ENCODE peak calls at places on chromosome 9, in ten cellular contexts. N, Q, S, P, U, F, X, G, J and L are unnamed samples.

GRCh38 chr9:78296208-78296892 is 575 bp upstream of the PSAT1 start:
- DNase-seq in N (peak; percentile 61), Q (no peak), S (peak; percentile 60), P (no peak), U (no peak), F (peak; percentile 11), X (no peak), G (peak; percentile 54), J (peak; percentile 20), L (peak; percentile 43)

GRCh38 chr9:37746448-37747270 is 6.9 kb upstream of the TRMT10B start:
- DNase-seq in N (no peak), Q (no peak), S (no peak), P (no peak), U (no peak), F (no peak), X (no peak), G (peak; percentile 86), J (no peak), L (no peak)

GRCh38 chr9:33165263-33166151 is 1.6 kb downstream of the B4GALT1 start:
- DNase-seq in N (no peak), Q (peak; percentile 78), S (no peak), P (no peak), U (peak; percentile 56), F (peak; percentile 26), X (peak; percentile 78), G (peak; percentile 83), J (no peak), L (peak; percentile 57)

GRCh38 chr9:97866848-97867247 is 13.8 kb downstream of the FOXE1 start:
- DNase-seq in N (no peak), Q (no peak), S (no peak), P (no peak), U (no peak), F (no peak), X (no peak), G (no peak), J (no peak), L (no peak)

GRCh38 chr9:16150938-16151650 is 598.3 kb downstream of the CCDC171 start:
- DNase-seq in N (no peak), Q (no peak), S (no peak), P (no peak), U (no peak), F (no peak), X (no peak), G (no peak), J (no peak), L (peak; percentile 59)

GRCh38 chr9:15104826-15105420 is 194.7 kb upstream of the FREM1 start:
- DNase-seq in N (peak; percentile 41), Q (no peak), S (no peak), P (peak; percentile 16), U (peak; percentile 10), F (peak; percentile 66), X (no peak), G (peak; percentile 46), J (no peak), L (no peak)

GRCh38 chr9:31574006-31574750 is 810.3 kb upstream of the ACO1 start:
- DNase-seq in N (no peak), Q (no peak), S (no peak), P (no peak), U (peak; percentile 56), F (no peak), X (no peak), G (no peak), J (no peak), L (no peak)

GRCh38 chr9:127092041-127092608 is 30.3 kb downstream of the ANGPTL2 start:
- DNase-seq in N (no peak), Q (no peak), S (no peak), P (no peak), U (peak; percentile 42), F (no peak), X (no peak), G (no peak), J (no peak), L (no peak)

GRCh38 chr9:97773723-97774122 is 76.6 kb upstream of the XPA start:
- DNase-seq in N (no peak), Q (no peak), S (no peak), P (no peak), U (peak; percentile 44), F (no peak), X (no peak), G (peak; percentile 37), J (peak; percentile 23), L (no peak)

GRCh38 chr9:122201641-122202040 is 27.1 kb downstream of the LHX6 start:
- DNase-seq in N (no peak), Q (no peak), S (no peak), P (no peak), U (peak; percentile 56), F (no peak), X (no peak), G (peak; percentile 78), J (no peak), L (no peak)

GRCh38 chr9:89986190-89986589 is 381.4 kb downstream of the GADD45G start:
- DNase-seq in N (no peak), Q (no peak), S (no peak), P (no peak), U (no peak), F (no peak), X (no peak), G (no peak), J (no peak), L (no peak)

GRCh38 chr9:112078432-112078831 is 96.7 kb downstream of the SUSD1 start:
- DNase-seq in N (no peak), Q (no peak), S (no peak), P (no peak), U (no peak), F (no peak), X (no peak), G (no peak), J (no peak), L (no peak)

GRCh38 chr9:107222020-107222522 is 61.0 kb upstream of the RAD23B start:
- DNase-seq in N (no peak), Q (no peak), S (no peak), P (no peak), U (peak; percentile 80), F (no peak), X (no peak), G (peak; percentile 79), J (no peak), L (no peak)

DNA sequence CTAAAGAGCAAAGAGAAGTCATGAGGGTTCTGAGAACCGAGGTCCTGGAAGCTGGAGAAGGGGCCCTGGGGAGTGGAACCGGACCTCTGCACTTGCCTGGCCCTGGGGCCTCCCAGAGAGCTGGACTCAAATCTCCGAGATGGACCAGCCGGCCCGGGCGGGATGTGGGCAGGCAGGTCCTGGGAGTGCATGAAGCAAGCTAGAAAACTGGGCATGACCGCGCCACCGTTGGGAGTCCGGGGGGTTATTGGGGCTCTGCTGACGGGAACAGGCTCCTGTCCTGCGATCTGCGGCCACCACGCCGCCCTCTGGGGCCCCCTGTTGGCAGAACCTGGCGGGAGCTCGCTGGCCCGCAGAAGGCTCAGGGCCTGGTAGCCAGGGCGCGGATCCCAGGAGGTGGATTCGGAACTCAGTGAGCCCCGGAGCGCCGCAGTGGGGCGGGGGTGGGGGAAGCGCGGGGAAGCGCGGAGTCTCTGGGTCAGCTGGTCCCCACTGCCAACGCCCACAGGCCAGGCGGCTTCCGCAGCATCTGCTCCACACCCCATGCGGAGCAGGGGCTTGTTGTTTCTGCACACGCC is 150.6 kb downstream of the ERCC6L2 start:
- DNase-seq in N (peak; percentile 89), Q (no peak), S (no peak), P (no peak), U (no peak), F (no peak), X (no peak), G (no peak), J (no peak), L (no peak)
- H3K27me3 ChIP-seq in N (peaks cover 53% of the 10 kb centered on the region), Q (peaks cover 10% of the 10 kb centered on the region), S (peaks cover 32% of the 10 kb centered on the region), P (no peaks in the 10 kb centered on the region), U (peaks cover 59% of the 10 kb centered on the region), F (peaks cover 4% of the 10 kb centered on the region), X (peaks cover 29% of the 10 kb centered on the region), G (peaks cover 77% of the 10 kb centered on the region), J (peaks cover 26% of the 10 kb centered on the region), L (no peaks in the 10 kb centered on the region)

GRCh38 chr9:68562456-68562855 is 21.8 kb upstream of the TMEM252 start:
- DNase-seq in N (peak; percentile 38), Q (no peak), S (no peak), P (no peak), U (no peak), F (no peak), X (no peak), G (no peak), J (no peak), L (no peak)
- H3K27ac ChIP-seq in N (no peak overlapping the region), Q (no peak overlapping the region), S (no peak overlapping the region), P (no peak overlapping the region), U (no peak overlapping the region), F (no peak overlapping the region), X (no peak overlapping the region), G (no peak overlapping the region), J (no peak overlapping the region), L (no peak overlapping the region)

DNA sequence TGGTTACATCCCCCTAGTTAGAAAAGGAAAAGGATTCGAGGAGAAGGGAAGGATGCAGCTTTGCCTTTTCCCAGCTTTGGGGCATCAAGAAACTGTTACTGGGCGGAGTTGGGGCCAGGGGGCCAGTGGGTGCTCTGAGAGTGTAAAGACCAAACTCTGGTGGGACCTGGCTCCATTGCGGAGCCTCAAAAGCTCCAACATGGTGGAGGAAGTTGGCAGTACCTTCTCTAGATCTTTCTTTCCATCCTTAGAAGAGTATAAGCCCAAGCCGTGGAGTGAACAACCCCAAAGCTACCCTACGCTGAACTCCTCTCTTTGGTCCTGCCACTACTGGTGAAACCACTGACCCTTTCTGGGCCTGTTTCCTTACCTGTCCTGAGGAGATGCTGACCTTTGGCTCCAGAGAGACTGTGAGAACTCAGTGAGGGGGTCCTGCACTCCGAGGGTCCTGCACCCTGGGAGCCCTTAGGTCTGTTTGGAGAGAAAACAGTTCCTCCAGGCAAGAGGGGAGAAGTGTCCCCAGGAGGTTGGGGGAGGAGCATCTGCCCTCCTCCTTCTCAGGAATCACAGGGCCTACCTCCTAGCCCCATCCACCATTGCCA is 1.1 kb upstream of the BARX1 start:
- DNase-seq in N (no peak), Q (no peak), S (no peak), P (no peak), U (no peak), F (no peak), X (no peak), G (no peak), J (no peak), L (no peak)
- H3K27me3 ChIP-seq in N (peaks cover 93% of the 10 kb centered on the region), Q (peaks cover 98% of the 10 kb centered on the region), S (peaks cover 96% of the 10 kb centered on the region), P (no peaks in the 10 kb centered on the region), U (peaks cover 93% of the 10 kb centered on the region), F (peaks cover 60% of the 10 kb centered on the region), X (peaks cover 94% of the 10 kb centered on the region), G (peaks cover 96% of the 10 kb centered on the region), J (peaks cover 94% of the 10 kb centered on the region), L (peaks cover 82% of the 10 kb centered on the region)

DNA sequence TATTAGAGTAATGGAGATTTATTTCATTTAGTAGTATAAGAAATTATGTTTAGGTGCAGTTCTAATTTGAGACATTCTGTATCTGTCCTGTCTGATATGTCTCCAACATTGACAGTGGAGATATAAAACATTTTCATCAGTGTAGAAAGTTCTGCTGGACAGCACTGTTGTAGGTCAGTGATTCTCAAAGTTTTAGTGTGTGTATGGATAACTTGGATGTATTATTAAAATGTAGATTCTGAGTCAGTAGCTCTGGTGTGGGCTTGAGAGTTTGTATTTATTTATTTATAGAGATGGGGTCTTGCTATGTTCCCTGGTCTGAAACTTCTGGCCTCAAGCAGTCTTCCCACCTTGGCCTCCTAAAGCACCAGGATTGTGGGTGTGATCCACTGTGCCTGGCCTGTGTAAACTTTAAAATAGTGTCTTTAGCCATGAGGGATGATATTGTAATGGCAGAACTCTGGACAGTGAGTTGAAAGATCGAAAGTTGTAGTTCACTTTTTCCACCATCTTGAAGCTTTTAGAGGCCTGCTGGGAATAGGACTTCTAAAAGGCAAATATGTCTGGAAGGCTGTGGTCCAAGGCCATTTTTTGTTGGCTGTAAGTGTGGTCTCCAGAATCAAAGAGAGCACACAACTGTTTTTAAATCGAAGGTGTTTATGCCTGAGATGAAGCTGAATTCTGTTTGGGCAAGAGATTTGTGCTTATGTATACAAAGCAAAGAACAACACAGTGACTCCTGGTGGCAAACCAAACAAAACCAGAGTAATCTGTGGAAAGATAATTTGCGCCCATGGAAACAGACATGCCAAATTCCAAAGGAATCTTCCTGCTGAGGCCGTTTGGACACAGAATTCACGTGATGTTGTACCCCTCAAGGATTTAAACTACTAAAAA is 12.4 kb downstream of the UBAP1 start:
- DNase-seq in N (no peak), Q (peak; percentile 3), S (no peak), P (no peak), U (no peak), F (no peak), X (no peak), G (peak; percentile 34), J (no peak), L (no peak)
- H3K27ac ChIP-seq in N (no peak overlapping the region), Q (no peak overlapping the region), S (no peak overlapping the region), P (no peak overlapping the region), U (no peak overlapping the region), F (no peak overlapping the region), X (peak overlapping the region; percentile 97), G (no peak overlapping the region), J (peak overlapping the region; percentile 12), L (no peak overlapping the region)